ENCODE peak calls at places on chromosome 4, in nine cellular contexts. L is H1; F is HTR-8/SVneo; X is NCI-H2029 treated with DMSO at 0.1 percent for 48 hours; Y is Panc1; J is aorta; W is EL; K is CD4-positive, CD25-positive, alpha-beta regulatory T cell; T is A549. Q is an unnamed sample.
A peak's percentile ranks its signal among the peaks of the same experiment; 100 is the strongest.

GRCh38 chr4:95045429-95045828 is 287.7 kb downstream of the BMPR1B start:
- DNase-seq in J (no peak), T (peak; percentile 81), K (no peak), F (no peak), Y (no peak), W (no peak), X (no peak), L (no peak), Q (no peak)

GRCh38 chr4:75702919-75703411 is 21.4 kb upstream of the USO1 start:
- DNase-seq in K (no peak), X (no peak), F (no peak), T (peak; percentile 51), L (no peak), Y (no peak), J (no peak), W (no peak), Q (no peak)

GRCh38 chr4:879730-880079 is 52.4 kb downstream of the GAK start:
- DNase-seq in X (no peak), J (no peak), F (no peak), Y (no peak), W (no peak), L (no peak), K (peak; percentile 43), T (no peak), Q (no peak)

GRCh38 chr4:113835005-113835404 is 73.5 kb upstream of the CAMK2D start:
- DNase-seq in K (no peak), L (no peak), T (no peak), J (no peak), X (no peak), F (no peak), W (peak; percentile 62), Y (no peak), Q (no peak)

GRCh38 chr4:167989815-167990214 is 102.5 kb upstream of the ANXA10 start:
- DNase-seq in L (no peak), F (no peak), T (peak; percentile 1), W (peak; percentile 2), X (no peak), J (no peak), K (no peak), Y (peak; percentile 2), Q (no peak)

GRCh38 chr4:143559757-143560147 is 46.2 kb downstream of the SMARCA5 start:
- DNase-seq in J (no peak), F (no peak), W (no peak), Y (no peak), X (no peak), K (peak; percentile 37), L (no peak), T (no peak), Q (no peak)

GRCh38 chr4:38565271-38566199 is 98.5 kb upstream of the KLF3 start:
- DNase-seq in T (peak; percentile 11), K (no peak), X (peak; percentile 72), J (no peak), F (no peak), L (no peak), Y (peak; percentile 12), W (peak; percentile 52), Q (peak; percentile 60)

GRCh38 chr4:76723373-76723772 is 174.6 kb downstream of the SOWAHB start:
- DNase-seq in X (no peak), L (no peak), T (peak; percentile 39), K (no peak), J (no peak), W (no peak), Y (no peak), F (no peak), Q (no peak)

GRCh38 chr4:158624889-158625478 is 46.7 kb downstream of the C4orf46 start:
- DNase-seq in K (peak; percentile 9), T (peak; percentile 70), F (peak; percentile 31), J (no peak), W (peak; percentile 59), X (peak; percentile 6), L (no peak), Y (peak; percentile 27), Q (no peak)

GRCh38 chr4:3186609-3187008 is 62.4 kb upstream of the MSANTD1 start:
- DNase-seq in T (no peak), L (no peak), X (no peak), J (no peak), K (no peak), W (no peak), F (no peak), Y (no peak), Q (no peak)

GRCh38 chr4:86092684-86093083 is 267.2 kb downstream of the MAPK10 start:
- DNase-seq in W (peak; percentile 71), J (no peak), L (no peak), X (no peak), Y (no peak), K (no peak), F (peak; percentile 18), T (peak; percentile 63), Q (peak; percentile 6)

GRCh38 chr4:105471566-105472176 is 2.2 kb downstream of the PPA2 start:
- DNase-seq in L (peak; percentile 27), F (peak; percentile 48), W (peak; percentile 74), Y (no peak), T (peak; percentile 69), K (peak; percentile 74), J (no peak), X (peak; percentile 69), Q (peak; percentile 62)

GRCh38 chr4:146927710-146928109 is 18.0 kb downstream of the TTC29 start:
- DNase-seq in T (no peak), F (no peak), Y (no peak), L (no peak), X (no peak), J (no peak), W (no peak), K (no peak), Q (no peak)

GRCh38 chr4:1403591-1404572 is 2.4 kb downstream of the NKX1-1 start:
- DNase-seq in L (no peak), W (no peak), K (no peak), T (no peak), X (no peak), J (peak; percentile 78), F (no peak), Y (no peak), Q (no peak)

Q was measured in SJSA1.